ENCODE peak calls at places on chromosomes 7 and 10, in four cellular contexts. Y is transverse colon, M is IMR-90, O is heart left ventricle. F is an unnamed sample.
A peak's percentile ranks its signal among the peaks of the same experiment; 100 is the strongest.

GRCh38 chr10:48317321-48317990 is 11.0 kb downstream of the MAPK8 start:
- DNase-seq in Y (no peak), M (no peak), O (no peak), F (no peak)

GRCh38 chr10:19966751-19967150 is 150.5 kb downstream of the PLXDC2 start:
- DNase-seq in Y (no peak), M (peak; percentile 23), O (no peak), F (no peak)

GRCh38 chr10:21334891-21335696 is 190.4 kb downstream of the SKIDA1 start:
- DNase-seq in Y (no peak), M (peak; percentile 90), O (peak; percentile 57), F (no peak)

GRCh38 chr7:27170494-27170811 is 3.7 kb downstream of the HOXA10 start:
- DNase-seq in Y (no peak), M (no peak), O (no peak), F (no peak)

GRCh38 chr7:75817112-75817511 is 3.5 kb upstream of the CCL24 start:
- DNase-seq in Y (no peak), M (no peak), O (no peak), F (no peak)

GRCh38 chr7:139771001-139771956 is 6.5 kb downstream of the HIPK2 start:
- DNase-seq in Y (no peak), M (peak; percentile 94), O (no peak), F (no peak)

GRCh38 chr10:114822771-114823463 is 1.3 kb downstream of the FHIP2A start:
- DNase-seq in Y (no peak), M (peak; percentile 74), O (no peak), F (no peak)

GRCh38 chr7:130113887-130114286 is 43.6 kb downstream of the KLHDC10 start:
- DNase-seq in Y (no peak), M (no peak), O (no peak), F (no peak)

GRCh38 chr10:130491698-130492050 is 355.5 kb downstream of the GLRX3 start:
- DNase-seq in Y (no peak), M (no peak), O (no peak), F (no peak)

GRCh38 chr10:51156913-51157312 is 82.6 kb downstream of the PRKG1 start:
- DNase-seq in Y (no peak), M (peak; percentile 75), O (no peak), F (no peak)

GRCh38 chr10:114024876-114025609 is 18.6 kb upstream of the ADRB1 start:
- DNase-seq in Y (no peak), M (peak; percentile 20), O (no peak), F (no peak)

GRCh38 chr7:27046854-27047549 is 48.8 kb downstream of the HOXA1 start:
- DNase-seq in Y (no peak), M (peak; percentile 77), O (no peak), F (no peak)

GRCh38 chr10:7833210-7833609 is 14.9 kb downstream of the TAF3 start:
- DNase-seq in Y (no peak), M (no peak), O (no peak), F (no peak)

GRCh38 chr10:30791197-30791611 is 161.7 kb upstream of the LYZL2 start:
- DNase-seq in Y (peak; percentile 37), M (no peak), O (no peak), F (no peak)

GRCh38 chr7:123797673-123798526 is 47.1 kb upstream of the HYAL4 start:
- DNase-seq in Y (no peak), M (peak; percentile 78), O (no peak), F (no peak)

GRCh38 chr7:112497481-112497880 is 16.7 kb downstream of the LSMEM1 start:
- DNase-seq in Y (no peak), M (no peak), O (no peak), F (no peak)

GRCh38 chr10:126115861-126116260 is 219.5 kb downstream of the FANK1 start:
- DNase-seq in Y (no peak), M (no peak), O (no peak), F (no peak)

GRCh38 chr7:22564511-22565045 is 64.6 kb upstream of the STEAP1B start:
- DNase-seq in Y (no peak), M (peak; percentile 88), O (peak; percentile 60), F (no peak)

GRCh38 chr10:16728266-16728665 is 89.0 kb downstream of the RSU1 start:
- DNase-seq in Y (no peak), M (no peak), O (no peak), F (no peak)

GRCh38 chr10:99709480-99710229 is 22.3 kb downstream of the COX15 start:
- DNase-seq in Y (no peak), M (peak; percentile 73), O (no peak), F (no peak)

GRCh38 chr7:142670504-142670903 is 78.8 kb upstream of the PRSS1 start:
- DNase-seq in Y (no peak), M (no peak), O (no peak), F (no peak)

GRCh38 chr10:132521041-132521465 is 16.5 kb upstream of the INPP5A start:
- DNase-seq in Y (peak; percentile 10), M (no peak), O (no peak), F (no peak)

GRCh38 chr7:115024276-115024675 is 102.4 kb downstream of the MDFIC start:
- DNase-seq in Y (no peak), M (no peak), O (no peak), F (no peak)

GRCh38 chr7:153886506-153887391 is 165.4 kb upstream of the DPP6 start:
- DNase-seq in Y (no peak), M (no peak), O (no peak), F (peak; percentile 86)

GRCh38 chr7:153886121-153886505 is 166.1 kb upstream of the DPP6 start:
- DNase-seq in Y (no peak), M (no peak), O (no peak), F (peak; percentile 80)

GRCh38 chr7:153891990-153892389 is 160.2 kb upstream of the DPP6 start:
- DNase-seq in Y (no peak), M (no peak), O (no peak), F (no peak)

DNA sequence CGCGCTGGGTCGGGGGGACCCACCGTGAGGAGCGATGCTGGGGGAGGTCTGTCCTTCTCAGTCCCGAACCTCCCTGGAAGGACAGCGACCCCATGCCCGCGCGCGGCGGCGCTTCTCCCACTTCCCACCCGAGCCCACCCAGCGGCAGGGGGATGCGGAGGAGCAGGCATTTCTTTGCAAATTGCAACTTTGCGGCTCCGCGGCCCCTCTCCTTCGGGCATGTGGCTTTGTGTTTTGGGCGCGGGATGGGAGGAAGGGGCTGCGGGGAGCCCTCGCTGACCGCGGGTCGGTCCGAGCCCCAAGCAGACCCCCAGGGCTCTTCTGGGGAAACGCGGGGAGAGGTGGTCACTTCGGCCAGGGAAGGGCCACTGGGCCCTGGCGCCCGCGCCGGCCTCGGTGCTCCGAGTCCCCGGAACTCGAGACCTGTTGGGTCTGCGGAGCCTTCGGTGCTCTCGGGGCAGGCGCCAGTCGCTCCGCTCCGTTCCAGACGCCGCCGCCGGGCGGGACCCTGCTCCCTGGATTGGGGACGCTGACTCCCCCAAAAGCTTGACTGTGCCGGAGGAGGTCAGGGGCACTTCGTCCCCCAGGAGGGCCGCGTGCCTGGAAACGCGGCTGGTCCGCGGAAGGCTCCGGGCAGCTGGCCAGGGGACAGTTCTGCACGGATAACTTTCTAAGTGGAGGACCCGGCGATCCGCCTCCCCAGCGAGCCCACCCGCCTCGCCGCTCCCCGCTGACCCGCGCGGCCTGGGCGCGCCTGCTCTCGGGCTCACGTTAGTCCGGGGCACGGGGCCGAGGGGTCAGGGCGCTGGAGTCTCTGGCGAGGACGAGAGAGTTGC is 164.2 kb upstream of the DPP6 start:
- DNase-seq in Y (no peak), M (no peak), O (no peak), F (peak; percentile 48)
- H3K4me3 ChIP-seq in Y (no peak overlapping the region), M (no peak overlapping the region), O (no peak overlapping the region), F (peak overlapping the region; percentile 51)

GRCh38 chr10:69438531-69439349 is 12.5 kb upstream of the TSPAN15 start:
- DNase-seq in Y (peak; percentile 55), M (peak; percentile 16), O (no peak), F (no peak)
- TF ChIP-seq POLR2A in Y (no peak), M (no peak), O (no peak), F (no peak)

GRCh38 chr7:90642978-90643377 is 46.9 kb downstream of the CDK14 start:
- DNase-seq in Y (no peak), M (no peak), O (no peak), F (no peak)

GRCh38 chr7:90648107-90648506 is 52.0 kb downstream of the CDK14 start:
- DNase-seq in Y (no peak), M (no peak), O (no peak), F (no peak)

GRCh38 chr7:90645784-90646183 is 49.7 kb downstream of the CDK14 start:
- DNase-seq in Y (no peak), M (no peak), O (no peak), F (no peak)

GRCh38 chr7:90648834-90649233 is 52.7 kb downstream of the CDK14 start:
- DNase-seq in Y (no peak), M (no peak), O (no peak), F (no peak)
- H3K27ac ChIP-seq in Y (no peak overlapping the region), M (no peak overlapping the region), O (no peak overlapping the region), F (no peak overlapping the region)

DNA sequence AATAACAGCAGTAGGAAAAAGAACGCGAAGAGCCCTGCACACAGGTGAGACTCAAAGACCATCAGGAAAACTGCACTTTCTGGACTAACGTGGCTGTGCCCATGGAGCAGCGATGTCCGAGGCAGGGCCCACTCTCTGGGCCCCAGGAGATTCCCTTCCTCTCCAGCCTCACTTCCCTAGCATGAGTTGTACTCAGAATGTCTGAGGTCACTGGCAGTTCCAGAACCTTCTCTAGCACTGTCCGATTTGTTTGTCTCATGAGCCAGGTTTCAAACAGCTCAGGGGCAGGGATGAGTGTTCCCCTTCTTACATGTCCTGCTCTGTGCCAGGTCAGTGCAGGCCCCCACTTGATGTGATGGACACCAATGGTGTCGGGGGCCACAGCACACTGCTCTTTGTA is 484.2 kb downstream of the PTPRN2 start:
- DNase-seq in Y (no peak), M (no peak), O (no peak), F (no peak)
- H3K4me3 ChIP-seq in Y (no peak overlapping the region), M (no peak overlapping the region), O (no peak overlapping the region), F (no peak overlapping the region)

GRCh38 chr10:58802047-58802446 is 289.4 kb downstream of the BICC1 start:
- DNase-seq in Y (no peak), M (no peak), O (no peak), F (no peak)
- TF ChIP-seq POLR2A in Y (no peak), M (no peak), O (no peak), F (no peak)

GRCh38 chr7:107209565-107209964 is 40.8 kb downstream of the HBP1 start:
- DNase-seq in Y (no peak), M (no peak), O (peak; percentile 54), F (no peak)
- H3K27ac ChIP-seq in Y (no peak overlapping the region), M (no peak overlapping the region), O (peak overlapping the region; percentile 77), F (no peak overlapping the region)